ENCODE peak calls at places on chromosomes 3 and 15, in six cellular contexts. W is NCI-H1105; I is stimulated activated CD4-positive, alpha-beta T cell treated with anti-CD3 and anti-CD28 coated beads, Interleukin-15, amount 100 ng/mL, for 1 hour; O is left ventricle myocardium inferior; X is C1 segment of cervical spinal cord; M is body of pancreas. Z is an unnamed sample.

GRCh38 chr3:194206375-194206774 is 70.4 kb downstream of the HES1 start:
- DNase-seq in O (peak), W (no peak), I (no peak), X (no peak), M (peak), Z (peak)

GRCh38 chr15:78950906-78951840 is 6.3 kb upstream of the CTSH start:
- DNase-seq in X (no peak), M (no peak), W (no peak), O (no peak), I (no peak), Z (no peak)

GRCh38 chr3:176633511-176633910 is 563.8 kb downstream of the TBL1XR1 start:
- DNase-seq in M (peak), W (no peak), I (no peak), X (no peak), O (no peak), Z (no peak)

GRCh38 chr3:23741403-23741706 is 64.4 kb upstream of the UBE2E1 start:
- DNase-seq in M (no peak), W (no peak), X (no peak), O (no peak), I (no peak), Z (no peak)

GRCh38 chr3:196127308-196128040 is 45.6 kb upstream of the TFRC start:
- DNase-seq in X (no peak), I (no peak), M (no peak), O (no peak), W (no peak), Z (no peak)

GRCh38 chr15:88029696-88030095 is 226.8 kb downstream of the NTRK3 start:
- DNase-seq in X (no peak), I (no peak), O (no peak), M (no peak), W (no peak), Z (no peak)

GRCh38 chr15:70505971-70506887 is 257.1 kb downstream of the UACA start:
- DNase-seq in W (no peak), M (no peak), I (no peak), X (no peak), O (no peak), Z (no peak)

GRCh38 chr3:176814252-176814651 is 383.0 kb downstream of the TBL1XR1 start:
- DNase-seq in M (peak), O (peak), W (no peak), X (no peak), I (no peak), Z (no peak)

GRCh38 chr3:160808838-160809237 is 52.8 kb downstream of the PPM1L start:
- DNase-seq in X (no peak), W (peak), O (peak), M (peak), I (no peak), Z (no peak)

GRCh38 chr3:130773371-130773770 is 26.7 kb upstream of the PIK3R4 start:
- DNase-seq in X (no peak), M (no peak), W (no peak), O (no peak), I (no peak), Z (no peak)

GRCh38 chr3:197372076-197372661 is 73.8 kb upstream of the DLG1 start:
- DNase-seq in I (no peak), W (no peak), M (no peak), X (no peak), O (no peak), Z (peak)

GRCh38 chr3:153291052-153291689 is 129.1 kb downstream of the RAP2B start:
- DNase-seq in W (peak), X (no peak), O (no peak), I (no peak), M (no peak), Z (no peak)

GRCh38 chr15:63893866-63894661 is 60.3 kb upstream of the HERC1 start:
- DNase-seq in W (no peak), X (no peak), O (no peak), I (no peak), M (no peak), Z (no peak)

GRCh38 chr3:81161851-81162250 is 599.6 kb downstream of the GBE1 start:
- DNase-seq in I (no peak), W (peak), M (no peak), O (no peak), X (no peak), Z (no peak)

GRCh38 chr3:127959873-127960272 is 44.8 kb downstream of the KBTBD12 start:
- DNase-seq in X (no peak), W (peak), O (no peak), M (peak), I (no peak), Z (no peak)

GRCh38 chr3:50166309-50167019 is 11.3 kb downstream of the SEMA3F start:
- DNase-seq in W (no peak), O (no peak), M (no peak), X (no peak), I (no peak), Z (no peak)

GRCh38 chr3:167936010-167936409 is 159.7 kb downstream of the GOLIM4 start:
- DNase-seq in O (no peak), X (no peak), W (no peak), I (no peak), M (peak), Z (no peak)

GRCh38 chr3:137988152-137988551 is 21.8 kb upstream of the CLDN18 start:
- DNase-seq in X (no peak), I (no peak), M (no peak), O (no peak), W (no peak), Z (no peak)

GRCh38 chr3:2880357-2880756 is 229.8 kb downstream of the IL5RA start:
- DNase-seq in M (no peak), X (no peak), O (no peak), I (no peak), W (no peak), Z (no peak)

GRCh38 chr3:76585794-76586392 is 454.0 kb upstream of the ROBO2 start:
- DNase-seq in W (no peak), O (no peak), X (no peak), I (no peak), M (no peak), Z (no peak)

GRCh38 chr15:35437157-35437556 is 108.8 kb downstream of the DPH6 start:
- DNase-seq in X (no peak), I (no peak), M (no peak), O (no peak), W (no peak), Z (no peak)

GRCh38 chr3:108250626-108251025 is 28.4 kb upstream of the IFT57 start:
- DNase-seq in I (no peak), O (no peak), M (no peak), X (no peak), W (no peak), Z (no peak)

GRCh38 chr15:59501531-59502113 is 63.6 kb downstream of the FAM81A start:
- DNase-seq in I (no peak), M (peak), X (no peak), W (no peak), O (no peak), Z (peak)

GRCh38 chr3:38536686-38537085 is 40.5 kb downstream of the EXOG start:
- DNase-seq in I (no peak), W (no peak), M (no peak), O (no peak), X (no peak), Z (no peak)

GRCh38 chr3:14624498-14624897 is 27.1 kb upstream of the CCDC174 start:
- DNase-seq in W (no peak), M (no peak), O (no peak), X (no peak), I (no peak), Z (no peak)

GRCh38 chr3:82978368-82978767 is 1216.9 kb upstream of the GBE1 start:
- DNase-seq in M (no peak), I (no peak), O (no peak), X (no peak), W (no peak), Z (no peak)

GRCh38 chr3:93843981-93844380 is 129.7 kb downstream of the PROS1 start:
- DNase-seq in I (no peak), M (no peak), X (no peak), W (no peak), O (no peak), Z (no peak)

GRCh38 chr3:138946554-138947302 is at the start of the genes FOXL2 and FOXL2NB:
- DNase-seq in I (no peak), W (peak), O (no peak), X (no peak), M (peak), Z (no peak)

GRCh38 chr3:7977245-7978103 is 524.1 kb upstream of the LMCD1 start:
- DNase-seq in X (no peak), M (no peak), I (no peak), W (no peak), O (no peak), Z (no peak)

GRCh38 chr3:69864751-69865150 is 125.5 kb downstream of the MITF start:
- DNase-seq in X (no peak), M (no peak), W (no peak), O (no peak), I (no peak), Z (no peak)

GRCh38 chr3:51434746-51435323 is 43.8 kb downstream of the RBM15B start:
- DNase-seq in M (peak), W (peak), X (no peak), I (peak), O (no peak), Z (peak)

GRCh38 chr3:183437060-183437459 is 8.6 kb upstream of the MCF2L2 start:
- DNase-seq in M (no peak), I (no peak), X (no peak), W (no peak), O (no peak), Z (no peak)

Z was measured in NCI-H2227 treated with DMSO at 0.1 percent for 48 hours.